ENCODE peak calls at places on chromosomes 7 and 10, in eight cellular contexts. O, C, Q, W, I, A, Y and H are unnamed samples.

GRCh38 chr7:47882635-47883034 is 65.6 kb downstream of the PKD1L1 start:
- DNase-seq in I (no peak), C (no peak), W (no peak), O (no peak), Q (no peak), Y (no peak), A (no peak), H (no peak)

GRCh38 chr7:17304926-17305325 is 6.5 kb downstream of the AHR start:
- DNase-seq in O (peak; percentile 37), I (no peak), A (no peak), W (no peak), C (peak; percentile 94), Y (peak; percentile 97), Q (no peak), H (peak; percentile 74)

GRCh38 chr10:127155221-127155620 is 41.2 kb downstream of the INSYN2A start:
- DNase-seq in W (no peak), Q (no peak), I (no peak), C (peak; percentile 13), A (no peak), O (no peak), Y (no peak), H (no peak)

GRCh38 chr10:107409517-107409916 is 245.0 kb upstream of the SORCS1 start:
- DNase-seq in W (no peak), C (peak; percentile 5), Y (no peak), O (no peak), Q (no peak), I (no peak), A (no peak), H (no peak)

GRCh38 chr7:30168800-30169584 is 34.2 kb downstream of the MTURN start:
- DNase-seq in I (no peak), Y (peak; percentile 77), A (no peak), W (no peak), O (peak; percentile 82), C (peak; percentile 82), Q (no peak), H (peak; percentile 66)

GRCh38 chr7:113828581-113828980 is 90.2 kb downstream of the PPP1R3A start:
- DNase-seq in A (no peak), I (no peak), W (no peak), O (no peak), Q (no peak), Y (no peak), C (no peak), H (no peak)

GRCh38 chr7:27661776-27662489 is 750 bp downstream of the HIBADH start:
- DNase-seq in C (peak; percentile 40), Q (peak; percentile 71), A (peak; percentile 86), O (no peak), Y (peak; percentile 44), W (peak; percentile 73), I (peak; percentile 5), H (no peak)

GRCh38 chr10:114520453-114520852 is 116.2 kb upstream of the AFAP1L2 start:
- DNase-seq in Q (no peak), W (no peak), I (no peak), Y (peak; percentile 92), A (no peak), C (peak; percentile 79), O (no peak), H (no peak)

GRCh38 chr10:98795467-98795866 is 348.7 kb upstream of the HPS1 start:
- DNase-seq in O (no peak), A (no peak), I (no peak), C (no peak), Q (no peak), W (no peak), Y (no peak), H (no peak)

GRCh38 chr10:132429281-132430230 is 32.6 kb downstream of the PWWP2B start:
- DNase-seq in Q (peak; percentile 39), Y (no peak), C (no peak), A (peak; percentile 73), O (no peak), I (no peak), W (no peak), H (no peak)

GRCh38 chr10:106609867-106610266 is 554.6 kb downstream of the SORCS1 start:
- DNase-seq in C (no peak), Y (no peak), W (no peak), O (no peak), A (no peak), Q (peak; percentile 8), I (no peak), H (no peak)

GRCh38 chr10:11706911-11707567 is 35.1 kb upstream of the ECHDC3 start:
- DNase-seq in W (no peak), O (no peak), I (no peak), A (no peak), Y (no peak), Q (no peak), C (no peak), H (no peak)

GRCh38 chr10:1382711-1383110 is 326.5 kb downstream of the WDR37 start:
- DNase-seq in Q (peak; percentile 17), O (no peak), A (peak; percentile 51), Y (no peak), W (no peak), C (no peak), I (no peak), H (no peak)

DNA sequence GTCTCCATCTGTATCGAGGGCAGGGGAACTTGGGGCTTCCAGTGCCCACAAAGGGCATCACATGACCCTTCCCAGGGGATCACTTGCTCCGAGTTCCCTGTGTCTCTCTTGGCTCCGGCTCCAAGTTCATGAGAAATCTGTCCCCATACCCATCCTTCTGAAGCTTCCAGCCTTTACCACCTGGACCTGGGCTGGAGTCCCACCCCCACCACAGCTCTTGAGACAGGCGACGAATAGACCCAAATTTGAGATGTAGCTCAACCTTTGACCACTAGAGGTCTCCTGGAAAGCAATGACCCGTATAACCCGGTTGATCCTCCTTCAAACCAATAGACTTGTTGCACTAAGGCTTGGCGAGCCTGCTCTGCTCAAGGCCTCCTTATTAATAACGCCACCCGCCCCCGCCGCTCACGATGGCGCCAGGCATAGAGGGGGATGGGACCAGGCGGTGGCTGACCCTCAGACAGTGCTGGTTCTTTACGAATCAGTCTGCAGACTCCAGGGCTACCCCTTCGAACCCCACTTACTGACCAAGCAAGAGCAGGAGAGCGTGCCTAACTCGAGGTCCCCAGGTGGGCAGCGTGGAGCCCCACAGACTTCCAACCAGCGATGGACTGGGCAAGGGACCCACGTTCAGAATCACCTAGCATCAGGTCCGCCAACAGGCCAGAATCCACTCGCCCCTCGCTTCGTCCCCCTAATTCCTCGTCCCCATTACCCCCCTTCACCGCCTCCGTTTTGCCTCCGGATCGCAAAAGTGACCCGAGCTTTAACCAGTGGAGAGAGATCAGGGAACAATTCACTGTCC is 4.4 kb upstream of the ARID5B start:
- DNase-seq in O (no peak), A (peak; percentile 91), C (peak; percentile 53), W (peak; percentile 75), Q (peak; percentile 67), I (peak; percentile 64), Y (no peak), H (peak; percentile 67)
- H3K4me3 ChIP-seq in O (peak overlapping the region; percentile 37), A (peak overlapping the region; percentile 3), C (peak overlapping the region; percentile 24), W (peak overlapping the region; percentile 55), Q (no peak overlapping the region), I (peak overlapping the region; percentile 51), Y (no peak overlapping the region), H (no peak overlapping the region)

DNA sequence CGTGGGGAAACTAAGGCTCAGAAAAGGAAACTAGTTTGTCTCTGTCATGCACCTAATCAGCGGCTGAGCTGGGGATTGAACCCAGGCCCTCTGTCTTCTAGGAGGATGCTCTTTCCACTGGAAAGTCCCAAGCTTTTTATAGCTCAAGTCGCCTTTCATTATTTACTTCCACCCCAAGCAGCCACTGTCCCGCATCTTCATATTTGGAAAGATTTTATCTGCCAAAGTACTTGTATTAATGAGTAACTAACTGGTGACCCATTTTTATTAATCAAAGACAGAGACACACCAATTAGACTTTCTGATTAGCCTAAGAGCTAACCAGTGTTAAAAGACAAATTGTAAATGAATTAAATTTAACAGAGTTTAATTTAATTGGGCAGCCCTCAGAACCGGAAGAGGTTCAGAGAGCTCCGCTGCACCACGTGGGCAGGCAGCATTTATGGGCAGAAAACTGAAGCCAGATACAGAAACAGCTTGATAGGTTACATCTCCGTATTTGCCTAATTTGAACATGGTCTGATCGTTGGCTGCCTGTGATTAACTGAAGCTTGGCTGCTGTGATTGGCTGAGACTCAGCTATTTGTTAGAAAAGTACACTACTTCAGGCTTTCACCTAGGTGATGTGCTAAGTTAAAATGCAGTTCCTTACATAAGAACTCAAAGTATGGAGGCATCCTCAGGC is 78.5 kb upstream of the PDCD4 start:
- DNase-seq in O (no peak), A (no peak), W (peak; percentile 56), Y (no peak), Q (no peak), C (no peak), I (no peak), H (no peak)
- H3K4me3 ChIP-seq in O (no peak overlapping the region), A (no peak overlapping the region), W (peak overlapping the region; percentile 20), Y (no peak overlapping the region), Q (no peak overlapping the region), C (no peak overlapping the region), I (no peak overlapping the region), H (no peak overlapping the region)

DNA sequence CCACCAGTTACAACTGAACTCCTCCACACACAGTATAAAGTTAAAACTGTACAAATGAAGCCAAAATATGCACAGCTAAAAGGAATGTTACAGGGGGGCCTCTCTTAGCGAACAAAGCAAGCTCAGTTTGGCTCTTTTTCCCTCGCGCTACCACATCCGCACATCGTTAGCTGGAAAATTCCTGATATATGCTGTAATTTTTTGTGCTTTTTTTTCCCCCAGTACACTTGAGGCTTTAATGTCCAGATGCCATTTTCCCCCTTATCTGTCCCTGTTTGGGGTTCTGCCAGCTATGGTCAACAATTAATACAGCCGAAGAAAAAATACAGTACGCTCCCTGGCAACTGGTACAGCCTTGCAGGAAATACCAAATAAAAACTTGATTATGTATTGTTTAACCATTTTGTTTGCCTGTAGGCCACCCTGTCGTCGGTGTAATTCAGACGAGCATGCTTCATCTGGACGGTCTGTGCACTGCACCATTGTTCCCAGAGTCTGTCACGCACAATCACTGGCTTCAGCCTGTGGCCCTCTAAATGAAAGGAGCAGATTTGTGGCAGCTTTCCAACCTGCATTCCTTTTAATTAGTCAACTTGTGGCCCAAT is 108.1 kb upstream of the FAM133B start:
- DNase-seq in A (no peak), Y (no peak), W (no peak), I (no peak), O (peak; percentile 67), C (peak; percentile 96), Q (peak; percentile 68), H (peak; percentile 92)
- H3K4me3 ChIP-seq in A (no peak overlapping the region), Y (no peak overlapping the region), W (no peak overlapping the region), I (no peak overlapping the region), O (peak overlapping the region; percentile 24), C (no peak overlapping the region), Q (peak overlapping the region; percentile 49), H (peak overlapping the region; percentile 15)

GRCh38 chr7:81625311-81625651 is 144.6 kb downstream of the HGF start:
- DNase-seq in O (no peak), Q (no peak), I (no peak), W (no peak), C (no peak), A (no peak), Y (no peak), H (no peak)
- H3K4me3 ChIP-seq in O (no peak overlapping the region), Q (no peak overlapping the region), I (no peak overlapping the region), W (no peak overlapping the region), C (no peak overlapping the region), A (no peak overlapping the region), Y (no peak overlapping the region), H (no peak overlapping the region)